ENCODE peak calls at places on chromosomes 3 and 15, in ten cellular contexts. H is prostate gland, L is breast epithelium, V is transverse colon, J is endothelial cell of umbilical vein, D is K562, E is H1, C is sigmoid colon, Q is stomach, Z is upper lobe of left lung. X is an unnamed sample. For H3K36me3, the result is how much of the 10 kb centered on the place peaks cover.

GRCh38 chr3:34675383-34676120 is 877.1 kb downstream of the PDCD6IP start:
- DNase-seq in V (no peak), Q (no peak), D (no peak), E (no peak), Z (no peak), L (no peak), C (no peak), J (no peak), H (no peak), X (no peak)

GRCh38 chr15:42133892-42134502 is 22.4 kb downstream of the PLA2G4F start:
- DNase-seq in E (peak), L (no peak), Z (peak), H (no peak), C (peak), V (peak), J (peak), D (peak), Q (peak), X (peak)

GRCh38 chr3:11479230-11479620 is 164.5 kb downstream of the VGLL4 start:
- DNase-seq in Z (no peak), Q (no peak), V (no peak), C (no peak), L (no peak), H (peak), J (no peak), D (no peak), E (no peak), X (no peak)

GRCh38 chr3:54660599-54661210 is 267.2 kb downstream of the LRTM1 start:
- DNase-seq in E (no peak), L (no peak), Z (no peak), Q (no peak), D (no peak), V (peak), C (peak), H (no peak), J (no peak), X (no peak)

GRCh38 chr15:78093242-78094020 is 1.1 kb downstream of the SH2D7 start:
- DNase-seq in D (no peak), H (no peak), C (peak), Z (peak), J (no peak), L (no peak), Q (no peak), V (peak), E (no peak), X (no peak)

GRCh38 chr15:57654136-57654845 is 52.2 kb upstream of the POLR2M start:
- DNase-seq in Z (no peak), L (no peak), C (no peak), Q (no peak), E (no peak), H (peak), V (no peak), D (no peak), J (no peak), X (no peak)

GRCh38 chr3:164539215-164539614 is 539.1 kb downstream of the SI start:
- DNase-seq in V (no peak), E (no peak), H (no peak), C (no peak), Q (no peak), D (no peak), Z (no peak), J (no peak), L (no peak), X (no peak)

GRCh38 chr3:126112531-126113237 is 28.8 kb upstream of the SLC41A3 start:
- DNase-seq in Q (peak), H (no peak), C (peak), E (peak), Z (peak), D (no peak), J (no peak), V (peak), L (no peak), X (no peak)

GRCh38 chr3:148716657-148717056 is 19.0 kb downstream of the AGTR1 start:
- DNase-seq in E (no peak), D (no peak), H (no peak), Z (no peak), J (no peak), Q (no peak), L (no peak), C (no peak), V (no peak), X (no peak)

GRCh38 chr3:133833267-133833666 is 27.7 kb downstream of the SRPRB start:
- DNase-seq in L (no peak), C (no peak), H (no peak), J (no peak), D (no peak), Z (no peak), V (no peak), E (peak), Q (no peak), X (no peak)

GRCh38 chr3:71784914-71785593 is at the start of gene PROK2:
- DNase-seq in L (no peak), V (no peak), Z (no peak), E (peak), Q (no peak), H (no peak), D (no peak), J (no peak), C (no peak), X (no peak)

GRCh38 chr3:11096266-11097135 is 57.8 kb upstream of the HRH1 start:
- DNase-seq in L (peak), J (peak), Q (peak), C (peak), H (no peak), D (peak), E (peak), V (peak), Z (peak), X (no peak)

GRCh38 chr3:31925271-31925630 is 55.8 kb downstream of the OSBPL10 start:
- DNase-seq in Z (no peak), H (no peak), C (no peak), J (no peak), V (no peak), L (no peak), E (no peak), Q (no peak), D (no peak), X (no peak)

GRCh38 chr15:98649621-98649995 is 1.3 kb downstream of the IGF1R start:
- DNase-seq in C (peak), H (no peak), J (peak), E (no peak), D (peak), V (peak), Z (peak), Q (peak), L (no peak), X (no peak)

GRCh38 chr3:148309390-148310035 is 388.2 kb upstream of the AGTR1 start:
- DNase-seq in Q (no peak), L (no peak), J (peak), D (no peak), V (peak), E (peak), Z (no peak), H (no peak), C (no peak), X (peak)

GRCh38 chr3:158050461-158050860 is 55.8 kb downstream of the SHOX2 start:
- DNase-seq in J (no peak), H (no peak), C (no peak), Z (no peak), Q (no peak), E (no peak), D (no peak), V (no peak), L (no peak), X (no peak)

GRCh38 chr15:61205427-61205826 is 23.7 kb downstream of the RORA start:
- DNase-seq in Z (no peak), E (no peak), V (no peak), D (no peak), H (no peak), J (peak), C (no peak), Q (no peak), L (no peak), X (no peak)

GRCh38 chr15:26970712-26971210 is at the start of gene GABRG3:
- DNase-seq in Q (no peak), V (no peak), J (no peak), Z (no peak), C (no peak), D (no peak), E (peak), H (peak), L (no peak), X (no peak)

GRCh38 chr3:15284121-15284889 is 48.1 kb downstream of the SH3BP5 start:
- DNase-seq in E (no peak), L (peak), Z (peak), H (no peak), C (no peak), J (no peak), V (peak), D (no peak), Q (no peak), X (no peak)

GRCh38 chr15:39188930-39189329 is 391.9 kb upstream of the THBS1 start:
- DNase-seq in Z (no peak), C (no peak), L (peak), Q (no peak), V (no peak), H (peak), D (no peak), E (no peak), J (peak), X (no peak)

GRCh38 chr15:80932989-80933388 is 56.6 kb downstream of the MESD start:
- DNase-seq in C (peak), V (peak), L (no peak), J (peak), D (no peak), Z (no peak), H (no peak), E (no peak), Q (no peak), X (no peak)

GRCh38 chr3:117444175-117444574 is 734.6 kb downstream of the TUSC7 start:
- DNase-seq in J (no peak), Z (no peak), D (no peak), Q (no peak), V (no peak), H (no peak), C (no peak), E (no peak), L (no peak), X (no peak)

GRCh38 chr3:97992547-97993173 is 20.4 kb upstream of the RIOX2 start:
- DNase-seq in V (no peak), D (no peak), H (no peak), Q (no peak), C (no peak), E (no peak), J (no peak), Z (no peak), L (no peak), X (no peak)

GRCh38 chr3:140941434-140942220 is at the start of gene SLC25A36:
- DNase-seq in Q (peak), E (peak), D (peak), Z (peak), V (peak), L (peak), C (peak), J (peak), H (peak), X (peak)

GRCh38 chr3:81173514-81173913 is 587.9 kb downstream of the GBE1 start:
- DNase-seq in J (peak), V (no peak), L (no peak), C (no peak), H (no peak), Q (no peak), Z (no peak), E (no peak), D (no peak), X (no peak)

GRCh38 chr3:9615003-9615628 is 34.2 kb upstream of the MTMR14 start:
- DNase-seq in D (no peak), C (no peak), J (no peak), V (no peak), Z (peak), Q (peak), L (no peak), H (peak), E (no peak), X (no peak)

GRCh38 chr3:178538065-178538464 is 1.8 kb downstream of the KCNMB2 start:
- DNase-seq in V (no peak), L (no peak), C (no peak), Z (no peak), E (no peak), H (no peak), Q (no peak), D (no peak), J (no peak), X (no peak)

GRCh38 chr15:66222273-66223198 is 31.0 kb downstream of the MEGF11 start:
- DNase-seq in V (no peak), D (no peak), L (no peak), J (no peak), Q (no peak), E (no peak), C (no peak), Z (no peak), H (no peak), X (no peak)

GRCh38 chr3:10992017-10992945 is at the start of gene SLC6A1:
- DNase-seq in C (no peak), D (peak), J (no peak), Q (no peak), E (peak), H (no peak), V (no peak), L (no peak), Z (no peak), X (no peak)

GRCh38 chr15:95734422-95735316 is 595.8 kb upstream of the NR2F2 start:
- DNase-seq in H (no peak), C (no peak), J (peak), Z (no peak), D (no peak), Q (no peak), L (no peak), E (no peak), V (no peak), X (no peak)

GRCh38 chr3:48503406-48504050 is 446 bp downstream of the SHISA5 start:
- DNase-seq in C (peak), J (peak), Z (peak), L (peak), H (peak), V (peak), D (peak), Q (peak), E (peak), X (no peak)

GRCh38 chr3:147406255-147407023 is at the start of gene ZIC4:
- DNase-seq in Q (no peak), J (no peak), Z (no peak), E (no peak), H (no peak), V (no peak), C (no peak), D (no peak), L (no peak), X (no peak)

GRCh38 chr15:97456541-97456940 is 504.0 kb upstream of the ARRDC4 start:
- DNase-seq in Q (no peak), H (no peak), L (no peak), D (no peak), V (no peak), Z (no peak), C (no peak), J (no peak), E (no peak), X (no peak)
- TF ChIP-seq POLR2AphosphoS5 in Q (no peak), H (no peak), L (no peak), D (no peak), V (no peak), Z (no peak), C (no peak), J (no peak), E (no peak), X (no peak)

GRCh38 chr3:45131201-45131600 is 15.0 kb downstream of the CDCP1 start:
- DNase-seq in Q (no peak), D (no peak), H (no peak), J (no peak), L (no peak), C (no peak), V (no peak), E (no peak), Z (no peak), X (no peak)

GRCh38 chr3:45132568-45133211 is 13.5 kb downstream of the CDCP1 start:
- DNase-seq in H (no peak), Z (no peak), J (no peak), C (no peak), E (no peak), L (no peak), Q (no peak), D (no peak), V (no peak), X (no peak)

GRCh38 chr3:45137656-45138181 is 8.5 kb downstream of the CDCP1 start:
- DNase-seq in V (no peak), Q (no peak), Z (no peak), D (peak), H (no peak), L (no peak), C (no peak), J (no peak), E (no peak), X (no peak)

GRCh38 chr3:45135959-45136358 is 10.2 kb downstream of the CDCP1 start:
- DNase-seq in Z (no peak), J (no peak), C (no peak), E (no peak), D (peak), Q (no peak), H (no peak), V (no peak), L (no peak), X (no peak)

GRCh38 chr3:45134758-45135521 is 11.2 kb downstream of the CDCP1 start:
- DNase-seq in Q (no peak), C (no peak), V (no peak), H (no peak), J (no peak), Z (no peak), L (no peak), D (no peak), E (no peak), X (no peak)
- H3K36me3 ChIP-seq in Q (under half), C (under half), V (under half), H (under half), J (under half), Z (under half), L (under half), D (under half), E (under half), X (under half)

GRCh38 chr15:45401665-45402161 is 23.4 kb upstream of the GATM start:
- DNase-seq in V (peak), E (no peak), D (no peak), J (no peak), C (no peak), H (no peak), L (no peak), Z (no peak), Q (no peak), X (no peak)

GRCh38 chr15:45399381-45400212 is 21.3 kb upstream of the GATM start:
- DNase-seq in Q (no peak), H (no peak), V (no peak), Z (no peak), C (no peak), E (no peak), J (peak), L (no peak), D (no peak), X (peak)

GRCh38 chr15:45402955-45403892 is 24.9 kb upstream of the GATM start:
- DNase-seq in E (peak), C (peak), L (no peak), D (peak), Z (peak), Q (peak), V (peak), J (peak), H (no peak), X (no peak)

GRCh38 chr15:45397116-45397665 is 18.8 kb upstream of the GATM start:
- DNase-seq in V (no peak), Z (no peak), Q (no peak), J (no peak), C (no peak), E (no peak), H (no peak), L (no peak), D (no peak), X (no peak)

GRCh38 chr15:45402162-45402954 is 24.0 kb upstream of the GATM start:
- DNase-seq in E (peak), J (peak), Z (peak), H (peak), Q (peak), D (peak), L (peak), C (peak), V (peak), X (peak)
- TF ChIP-seq POLR2AphosphoS5 in E (peak), J (peak), Z (peak), H (peak), Q (peak), D (peak), L (peak), C (peak), V (peak), X (peak)

GRCh38 chr3:44833394-44833793 is 28.3 kb upstream of the TMEM42 start:
- DNase-seq in E (no peak), H (no peak), Q (no peak), J (no peak), V (no peak), L (no peak), D (no peak), Z (no peak), C (no peak), X (no peak)
- H3K36me3 ChIP-seq in E (under half), H (under half), Q (under half), J (under half), V (under half), L (under half), D (half or more), Z (under half), C (under half), X (under half)

GRCh38 chr3:46312996-46313395 is 40.9 kb upstream of the CCR2 start:
- DNase-seq in Q (no peak), D (no peak), H (peak), J (no peak), V (peak), C (peak), L (no peak), E (no peak), Z (peak), X (no peak)
- TF ChIP-seq POLR2AphosphoS5 in Q (peak), D (no peak), H (no peak), J (no peak), V (no peak), C (peak), L (no peak), E (no peak), Z (peak), X (no peak)

DNA sequence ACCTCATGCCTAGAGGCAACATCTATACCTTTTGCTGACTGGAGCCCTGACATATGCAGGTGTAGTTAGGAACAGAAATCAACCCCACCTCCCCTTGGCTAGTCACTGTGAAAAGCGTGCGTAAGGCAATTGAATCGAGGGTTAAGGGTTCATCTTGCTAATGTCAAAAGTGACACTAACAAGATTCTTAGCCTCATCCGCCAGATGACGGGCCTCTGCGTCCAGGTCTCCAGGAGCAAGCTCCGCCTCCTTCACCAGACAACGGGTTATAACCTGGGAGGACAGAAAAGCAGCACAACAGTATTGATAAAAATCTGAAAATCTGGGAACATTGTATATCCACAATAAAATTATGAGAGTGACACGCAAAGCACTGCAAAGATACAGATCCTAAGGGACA is 4.7 kb downstream of the SELENOS start:
- DNase-seq in J (no peak), Z (no peak), C (no peak), L (no peak), E (no peak), H (no peak), Q (no peak), D (no peak), V (no peak), X (no peak)
- H3K36me3 ChIP-seq in J (under half), Z (half or more), C (under half), L (under half), E (under half), H (under half), Q (under half), D (half or more), V (under half), X (under half)

DNA sequence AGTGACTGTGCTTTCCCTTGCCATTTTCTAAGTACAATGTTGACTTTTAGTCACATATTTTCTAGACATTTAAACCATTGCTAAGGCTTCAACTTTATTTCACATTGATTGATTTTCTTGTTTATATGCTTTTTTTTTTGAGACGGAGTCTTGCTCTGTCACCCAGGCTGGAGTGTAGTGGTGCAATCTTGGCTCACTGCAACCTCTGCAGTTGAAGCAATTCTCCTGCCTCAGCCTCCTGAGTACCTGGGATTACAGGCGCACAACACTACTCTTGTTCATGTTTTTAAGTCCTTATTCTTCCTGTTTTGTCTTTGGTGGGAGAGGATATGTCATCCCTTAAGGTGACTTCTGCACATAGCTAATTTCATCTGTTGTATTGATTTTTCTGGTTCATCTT is 74.9 kb upstream of the LRRFIP2 start:
- DNase-seq in Q (no peak), C (no peak), H (no peak), J (no peak), D (no peak), E (no peak), L (no peak), V (no peak), Z (no peak), X (no peak)
- TF ChIP-seq POLR2AphosphoS5 in Q (no peak), C (no peak), H (no peak), J (no peak), D (no peak), E (no peak), L (no peak), V (no peak), Z (no peak), X (no peak)

GRCh38 chr3:25618043-25618442 is 46.7 kb downstream of the TOP2B start:
- DNase-seq in H (no peak), D (no peak), V (no peak), Z (no peak), J (no peak), C (no peak), E (no peak), L (no peak), Q (no peak), X (no peak)
- H3K36me3 ChIP-seq in H (under half), D (half or more), V (half or more), Z (half or more), J (under half), C (under half), E (under half), L (under half), Q (under half), X (under half)